ENCODE peak calls at places on chromosomes 12 and 14, in seven cellular contexts. S is HFFc6, X is suprapubic skin, W is heart left ventricle, F is GM12878, N is AG04450, Z is uterus. L is an unnamed sample.

GRCh38 chr14:74501135-74501614 is 7.6 kb downstream of the ISCA2 start:
- DNase-seq in S (peak), X (no peak), N (peak), F (no peak), Z (peak), W (peak), L (no peak)

GRCh38 chr14:97791906-97792305 is 994.7 kb downstream of the VRK1 start:
- DNase-seq in W (no peak), X (no peak), N (no peak), Z (no peak), F (no peak), S (no peak), L (no peak)

GRCh38 chr12:57224973-57225679 is 4.4 kb upstream of the SHMT2 start:
- DNase-seq in X (no peak), S (no peak), N (no peak), F (no peak), Z (no peak), W (peak), L (peak)

GRCh38 chr12:99706736-99707473 is 59.4 kb downstream of the GARIN6 start:
- DNase-seq in X (no peak), W (no peak), Z (no peak), F (no peak), S (no peak), N (no peak), L (no peak)

GRCh38 chr14:49898485-49898884 is 5.6 kb downstream of the ARF6 start:
- DNase-seq in N (no peak), Z (no peak), F (no peak), S (no peak), W (no peak), X (no peak), L (no peak)

GRCh38 chr12:88876867-88877266 is 296.6 kb upstream of the KITLG start:
- DNase-seq in Z (no peak), S (peak), W (no peak), X (no peak), N (no peak), F (no peak), L (no peak)

GRCh38 chr12:51059086-51059485 is 11.0 kb downstream of the LETMD1 start:
- DNase-seq in F (no peak), X (no peak), Z (no peak), W (no peak), S (no peak), N (no peak), L (no peak)

GRCh38 chr12:56261503-56262230 is 3.5 kb upstream of the ANKRD52 start:
- DNase-seq in X (no peak), Z (no peak), S (peak), F (no peak), N (no peak), W (no peak), L (no peak)

L was measured in Right ventricle myocardium inferior.